ENCODE peak calls at places on chromosomes 11 and 22, in six cellular contexts. P is aorta, O is kidney epithelial cell, G is neuronal stem cell, Q is upper lobe of right lung, S is HCT116. R is an unnamed sample.

GRCh38 chr22:48709976-48710375 is 1117.7 kb downstream of the BRD1 start:
- DNase-seq in P (no peak), O (no peak), G (no peak), Q (peak; percentile 42), S (no peak), R (no peak)

GRCh38 chr22:29994941-29995340 is 85.3 kb upstream of the HORMAD2 start:
- DNase-seq in P (no peak), O (no peak), G (no peak), Q (no peak), S (no peak), R (no peak)

GRCh38 chr11:47028530-47029093 is 92.1 kb downstream of the CSTPP1 start:
- DNase-seq in P (no peak), O (no peak), G (no peak), Q (no peak), S (no peak), R (no peak)

GRCh38 chr11:128303383-128303782 is 284.0 kb downstream of the ETS1 start:
- DNase-seq in P (no peak), O (no peak), G (no peak), Q (no peak), S (no peak), R (no peak)

GRCh38 chr11:132898676-132899075 is 633.6 kb downstream of the OPCML start:
- DNase-seq in P (no peak), O (no peak), G (no peak), Q (no peak), S (no peak), R (no peak)

GRCh38 chr11:130217133-130217631 is 57.6 kb downstream of the ST14 start:
- DNase-seq in P (no peak), O (no peak), G (no peak), Q (peak; percentile 49), S (no peak), R (no peak)

GRCh38 chr11:44607324-44607962 is 42.0 kb downstream of the CD82 start:
- DNase-seq in P (no peak), O (peak; percentile 34), G (no peak), Q (no peak), S (no peak), R (no peak)

GRCh38 chr11:134246678-134247077 is 6.5 kb downstream of the THYN1 start:
- DNase-seq in P (no peak), O (no peak), G (no peak), Q (no peak), S (no peak), R (no peak)

GRCh38 chr11:63920126-63920869 is 3.3 kb upstream of the RCOR2 start:
- DNase-seq in P (peak; percentile 88), O (no peak), G (no peak), Q (peak; percentile 78), S (no peak), R (no peak)

GRCh38 chr11:56841210-56841810 is 92.8 kb upstream of the OR9G4 start:
- DNase-seq in P (no peak), O (peak; percentile 25), G (peak; percentile 62), Q (no peak), S (peak; percentile 27), R (peak; percentile 5)

GRCh38 chr11:61507962-61508824 is at the start of gene LRRC10B:
- DNase-seq in P (no peak), O (no peak), G (peak; percentile 86), Q (peak; percentile 71), S (peak; percentile 52), R (no peak)

GRCh38 chr11:122676638-122677037 is 21.1 kb downstream of the UBASH3B start:
- DNase-seq in P (no peak), O (no peak), G (no peak), Q (no peak), S (peak; percentile 48), R (no peak)

GRCh38 chr11:66070604-66071325 is 693 bp downstream of the PACS1 start:
- DNase-seq in P (peak; percentile 84), O (no peak), G (no peak), Q (peak; percentile 78), S (no peak), R (no peak)

GRCh38 chr11:92082652-92083051 is 142.0 kb upstream of the FAT3 start:
- DNase-seq in P (no peak), O (no peak), G (no peak), Q (no peak), S (no peak), R (no peak)

GRCh38 chr11:76459299-76459698 is 14.5 kb downstream of the EMSY start:
- DNase-seq in P (no peak), O (no peak), G (no peak), Q (no peak), S (peak; percentile 18), R (no peak)

GRCh38 chr11:94649254-94649653 is 82.1 kb downstream of the PIWIL4 start:
- DNase-seq in P (no peak), O (no peak), G (no peak), Q (no peak), S (no peak), R (no peak)

GRCh38 chr11:34052608-34053160 is 1.2 kb downstream of the CAPRIN1 start:
- DNase-seq in P (peak; percentile 54), O (no peak), G (peak; percentile 15), Q (peak; percentile 70), S (no peak), R (no peak)

GRCh38 chr11:61164610-61165424 is 3.6 kb upstream of the VPS37C start:
- DNase-seq in P (peak; percentile 3), O (no peak), G (no peak), Q (no peak), S (no peak), R (no peak)

GRCh38 chr11:113874920-113875413 is 405 bp downstream of the USP28 start:
- DNase-seq in P (no peak), O (no peak), G (no peak), Q (no peak), S (no peak), R (no peak)

GRCh38 chr11:33674035-33674814 is 26.4 kb downstream of the C11orf91 start:
- DNase-seq in P (no peak), O (no peak), G (no peak), Q (no peak), S (no peak), R (peak; percentile 65)

GRCh38 chr11:21018248-21018647 is 348.9 kb downstream of the NELL1 start:
- DNase-seq in P (no peak), O (no peak), G (no peak), Q (no peak), S (no peak), R (no peak)

GRCh38 chr11:77039491-77040400 is 5.5 kb downstream of the B3GNT6 start:
- DNase-seq in P (peak; percentile 54), O (no peak), G (peak; percentile 26), Q (peak; percentile 70), S (no peak), R (no peak)

GRCh38 chr22:32389685-32390084 is 22.4 kb downstream of the RTCB start:
- DNase-seq in P (no peak), O (no peak), G (no peak), Q (no peak), S (no peak), R (no peak)
- H3K36me3 ChIP-seq in P (peaks cover 13% of the 10 kb centered on the region), O (no peaks in the 10 kb centered on the region), G (peaks cover 92% of the 10 kb centered on the region), Q (peaks cover 88% of the 10 kb centered on the region), S (peaks cover 56% of the 10 kb centered on the region), R (peaks cover 17% of the 10 kb centered on the region)

DNA sequence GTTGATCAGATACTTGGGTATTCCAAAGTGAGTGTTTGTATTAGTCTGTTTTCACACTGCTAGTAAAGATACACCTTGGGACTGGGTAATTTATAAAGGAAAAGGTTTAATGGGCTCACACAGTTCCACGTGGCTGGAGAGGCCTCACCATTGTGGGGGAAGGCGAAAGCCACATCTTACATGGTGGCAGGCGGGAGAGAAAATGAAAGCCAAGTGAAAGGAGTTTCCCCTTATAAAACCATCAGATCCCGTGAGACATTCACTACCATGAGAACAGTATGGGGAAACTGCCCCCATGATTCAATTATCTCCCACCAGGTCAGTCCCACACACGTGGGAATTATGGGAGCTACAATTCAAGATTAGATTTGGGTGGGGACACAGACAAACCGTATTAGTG is 7.0 kb downstream of the TIMM10B start:
- DNase-seq in P (no peak), O (no peak), G (no peak), Q (no peak), S (no peak), R (no peak)
- H3K36me3 ChIP-seq in P (no peaks in the 10 kb centered on the region), O (no peaks in the 10 kb centered on the region), G (peaks cover 85% of the 10 kb centered on the region), Q (peaks cover 76% of the 10 kb centered on the region), S (peaks cover 17% of the 10 kb centered on the region), R (peaks cover 9% of the 10 kb centered on the region)

DNA sequence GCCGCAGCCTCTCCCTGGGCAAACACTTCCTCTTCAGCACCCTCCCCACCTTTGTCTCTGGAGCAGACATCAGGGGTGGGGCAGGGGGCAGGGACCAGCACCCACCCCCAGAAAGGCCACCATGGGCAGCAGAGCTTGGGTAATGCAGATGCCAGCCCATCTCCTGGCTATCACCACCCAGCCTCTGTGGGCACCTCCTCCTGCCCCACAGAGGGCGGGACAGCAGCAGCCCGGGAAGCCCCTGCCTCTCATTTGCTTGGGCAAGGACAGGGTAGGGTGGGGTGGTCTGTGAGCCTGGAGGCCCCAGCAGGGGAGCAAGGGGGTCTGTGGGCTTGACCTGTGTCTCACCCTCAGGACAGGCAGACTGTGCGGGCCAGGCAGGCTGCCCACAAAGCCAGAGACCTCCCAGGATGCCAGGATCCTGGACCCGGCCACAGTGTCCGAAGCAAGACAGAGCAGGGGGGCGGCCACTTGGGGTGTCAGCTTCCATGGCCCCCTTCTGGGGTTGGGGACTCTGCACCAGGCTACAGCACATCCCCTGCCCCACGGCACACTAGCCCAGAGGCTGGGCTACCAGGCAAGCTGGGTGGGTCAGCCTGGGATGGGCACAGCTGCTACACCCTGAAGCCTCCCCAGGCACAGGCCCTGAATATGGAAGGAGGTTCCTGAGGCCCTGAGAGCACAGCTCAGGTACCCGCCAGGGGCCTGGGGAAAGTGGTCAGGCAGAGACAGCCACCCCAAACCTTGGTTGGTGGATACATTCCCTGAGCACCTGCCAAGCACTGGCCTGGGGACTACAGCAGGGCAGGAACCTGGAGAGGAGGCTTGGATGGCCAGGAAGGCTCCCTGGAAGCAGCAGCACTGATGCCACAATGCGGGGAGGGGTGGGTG is 4.5 kb downstream of the RNH1 start:
- DNase-seq in P (peak; percentile 50), O (no peak), G (no peak), Q (no peak), S (no peak), R (no peak)
- H3K36me3 ChIP-seq in P (peaks cover 14% of the 10 kb centered on the region), O (peaks cover 12% of the 10 kb centered on the region), G (peaks cover 56% of the 10 kb centered on the region), Q (peaks cover 46% of the 10 kb centered on the region), S (peaks cover 15% of the 10 kb centered on the region), R (peaks cover 43% of the 10 kb centered on the region)

GRCh38 chr11:3148255-3148989 is 16.7 kb downstream of the OSBPL5 start:
- DNase-seq in P (no peak), O (no peak), G (no peak), Q (no peak), S (no peak), R (no peak)

GRCh38 chr11:3147626-3148025 is 17.5 kb downstream of the OSBPL5 start:
- DNase-seq in P (no peak), O (no peak), G (no peak), Q (no peak), S (no peak), R (no peak)

GRCh38 chr11:3147257-3147619 is 17.9 kb downstream of the OSBPL5 start:
- DNase-seq in P (peak; percentile 78), O (no peak), G (no peak), Q (no peak), S (no peak), R (no peak)

GRCh38 chr11:3145206-3145520 is 19.9 kb downstream of the OSBPL5 start:
- DNase-seq in P (no peak), O (no peak), G (no peak), Q (no peak), S (no peak), R (no peak)

GRCh38 chr11:3146612-3147256 is 18.4 kb downstream of the OSBPL5 start:
- DNase-seq in P (peak; percentile 77), O (no peak), G (no peak), Q (no peak), S (no peak), R (no peak)
- H3K36me3 ChIP-seq in P (no peaks in the 10 kb centered on the region), O (no peaks in the 10 kb centered on the region), G (peaks cover 3% of the 10 kb centered on the region), Q (no peaks in the 10 kb centered on the region), S (no peaks in the 10 kb centered on the region), R (peaks cover 10% of the 10 kb centered on the region)

R was measured in BJ.